ENCODE peak calls at places on chromosomes 3 and 15, in four cellular contexts. D is neuronal stem cell, X is H1, I is H9. V is an unnamed sample.
A peak's percentile ranks its signal among the peaks of the same experiment; 100 is the strongest.

GRCh38 chr3:94374439-94375161 is 311.7 kb downstream of the NSUN3 start:
- DNase-seq in D (no peak), X (no peak), I (peak; percentile 26), V (no peak)

GRCh38 chr3:38549957-38550840 is 54.1 kb downstream of the EXOG start:
- DNase-seq in D (no peak), X (no peak), I (peak; percentile 6), V (no peak)

GRCh38 chr15:85589873-85590272 is 204.9 kb downstream of the KLHL25 start:
- DNase-seq in D (no peak), X (no peak), I (no peak), V (peak; percentile 33)

GRCh38 chr3:189389346-189389745 is 217.6 kb downstream of the TPRG1 start:
- DNase-seq in D (no peak), X (no peak), I (no peak), V (no peak)

GRCh38 chr3:131432441-131432840 is 50.9 kb downstream of the NUDT16 start:
- DNase-seq in D (no peak), X (no peak), I (no peak), V (no peak)

GRCh38 chr3:183260167-183260904 is 7.3 kb downstream of the B3GNT5 start:
- DNase-seq in D (no peak), X (no peak), I (no peak), V (no peak)

GRCh38 chr3:53846134-53846850 is at the start of the genes CHDH and IL17RB:
- DNase-seq in D (peak; percentile 65), X (no peak), I (peak; percentile 77), V (no peak)

GRCh38 chr3:124886168-124887051 is 755 bp downstream of the ITGB5 start:
- DNase-seq in D (peak; percentile 43), X (no peak), I (peak; percentile 75), V (peak; percentile 71)

GRCh38 chr15:80580107-80580506 is 115.0 kb upstream of the ABHD17C start:
- DNase-seq in D (no peak), X (no peak), I (peak; percentile 15), V (peak; percentile 78)

GRCh38 chr15:69096197-69096596 is 64.2 kb upstream of the GLCE start:
- DNase-seq in D (no peak), X (no peak), I (no peak), V (no peak)

GRCh38 chr3:157472648-157473047 is 30.6 kb downstream of the VEPH1 start:
- DNase-seq in D (no peak), X (no peak), I (no peak), V (no peak)

GRCh38 chr3:58994746-58995330 is 55.0 kb downstream of the CFAP20DC start:
- DNase-seq in D (peak; percentile 56), X (peak; percentile 5), I (peak; percentile 34), V (peak; percentile 70)

GRCh38 chr3:132029182-132029902 is 5.5 kb downstream of the CPNE4 start:
- DNase-seq in D (peak; percentile 83), X (peak; percentile 91), I (peak; percentile 96), V (peak; percentile 71)

GRCh38 chr3:157865449-157865862 is 240.8 kb downstream of the SHOX2 start:
- DNase-seq in D (peak; percentile 30), X (peak; percentile 29), I (peak; percentile 80), V (no peak)

GRCh38 chr3:175662815-175663214 is 803.7 kb downstream of the NAALADL2 start:
- DNase-seq in D (no peak), X (no peak), I (no peak), V (no peak)

GRCh38 chr3:63855333-63855940 is 8.2 kb downstream of the THOC7 start:
- DNase-seq in D (no peak), X (peak; percentile 21), I (peak; percentile 44), V (no peak)

GRCh38 chr3:135896613-135897012 is 68.9 kb upstream of the PPP2R3A start:
- DNase-seq in D (no peak), X (no peak), I (no peak), V (no peak)

GRCh38 chr3:122055215-122055614 is at the start of gene CD86:
- DNase-seq in D (no peak), X (no peak), I (no peak), V (no peak)

GRCh38 chr3:22887664-22888291 is 315.3 kb upstream of the UBE2E2 start:
- DNase-seq in D (no peak), X (no peak), I (no peak), V (peak; percentile 44)

GRCh38 chr3:22885039-22885438 is 318.1 kb upstream of the UBE2E2 start:
- DNase-seq in D (no peak), X (no peak), I (no peak), V (no peak)

GRCh38 chr3:22885574-22886348 is 317.4 kb upstream of the UBE2E2 start:
- DNase-seq in D (no peak), X (no peak), I (no peak), V (no peak)

GRCh38 chr3:22886394-22886793 is 316.7 kb upstream of the UBE2E2 start:
- DNase-seq in D (no peak), X (no peak), I (no peak), V (no peak)
- H2BK12ac ChIP-seq in D (no peak overlapping the region), X (no peak overlapping the region), I (no peak overlapping the region), V (no peak overlapping the region)

GRCh38 chr3:147393261-147393964 is 12.9 kb downstream of the ZIC4 start:
- DNase-seq in D (no peak), X (no peak), I (peak; percentile 91), V (no peak)

GRCh38 chr3:147392083-147392916 is 14.0 kb downstream of the ZIC4 start:
- DNase-seq in D (peak; percentile 83), X (no peak), I (peak; percentile 93), V (no peak)

GRCh38 chr3:147396709-147397046 is 9.7 kb downstream of the ZIC4 start:
- DNase-seq in D (no peak), X (no peak), I (no peak), V (no peak)

GRCh38 chr3:147395975-147396708 is 10.2 kb downstream of the ZIC4 start:
- DNase-seq in D (no peak), X (no peak), I (no peak), V (no peak)

GRCh38 chr3:147394168-147394941 is 12.0 kb downstream of the ZIC4 start:
- DNase-seq in D (no peak), X (no peak), I (no peak), V (no peak)
- H3K4me1 ChIP-seq in D (peaks cover 24% of the 10 kb centered on the region), X (peaks cover 10% of the 10 kb centered on the region), I (peaks cover 3% of the 10 kb centered on the region), V (peaks cover 26% of the 10 kb centered on the region)

GRCh38 chr15:58524247-58524646 is 92.5 kb downstream of the LIPC start:
- DNase-seq in D (no peak), X (no peak), I (no peak), V (no peak)

GRCh38 chr15:58523634-58524033 is 91.8 kb downstream of the LIPC start:
- DNase-seq in D (no peak), X (no peak), I (no peak), V (no peak)

GRCh38 chr15:58521293-58521991 is 89.7 kb downstream of the LIPC start:
- DNase-seq in D (no peak), X (peak; percentile 5), I (peak; percentile 61), V (peak; percentile 91)

GRCh38 chr15:58522391-58522790 is 90.6 kb downstream of the LIPC start:
- DNase-seq in D (no peak), X (no peak), I (no peak), V (no peak)

GRCh38 chr15:58522865-58523264 is 91.1 kb downstream of the LIPC start:
- DNase-seq in D (no peak), X (no peak), I (no peak), V (no peak)
- H2AK5ac ChIP-seq in D (no peak overlapping the region), X (no peak overlapping the region), I (no peak overlapping the region), V (peak overlapping the region; percentile 77)

DNA sequence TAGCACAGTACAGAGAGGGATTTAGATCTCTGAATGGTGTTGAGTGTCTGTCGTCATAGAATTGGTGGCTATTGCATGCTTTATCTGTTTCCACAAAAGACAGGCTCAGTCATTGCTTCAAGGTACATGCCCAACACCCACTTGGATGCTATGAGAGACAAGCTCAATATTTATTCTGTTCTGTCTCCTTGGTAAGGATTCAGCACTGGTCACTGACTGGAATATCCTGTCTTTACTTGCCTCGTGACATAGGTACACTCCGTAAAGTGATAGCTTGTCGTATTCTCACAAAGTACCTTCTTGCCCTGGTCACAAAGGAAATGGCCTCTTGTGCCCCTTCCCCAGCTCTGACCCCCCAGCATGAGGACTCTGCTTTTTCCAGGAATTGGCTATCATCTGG is 72.8 kb upstream of the CTNNB1 start:
- DNase-seq in D (no peak), X (no peak), I (no peak), V (no peak)
- H2BK12ac ChIP-seq in D (no peak overlapping the region), X (no peak overlapping the region), I (no peak overlapping the region), V (no peak overlapping the region)

DNA sequence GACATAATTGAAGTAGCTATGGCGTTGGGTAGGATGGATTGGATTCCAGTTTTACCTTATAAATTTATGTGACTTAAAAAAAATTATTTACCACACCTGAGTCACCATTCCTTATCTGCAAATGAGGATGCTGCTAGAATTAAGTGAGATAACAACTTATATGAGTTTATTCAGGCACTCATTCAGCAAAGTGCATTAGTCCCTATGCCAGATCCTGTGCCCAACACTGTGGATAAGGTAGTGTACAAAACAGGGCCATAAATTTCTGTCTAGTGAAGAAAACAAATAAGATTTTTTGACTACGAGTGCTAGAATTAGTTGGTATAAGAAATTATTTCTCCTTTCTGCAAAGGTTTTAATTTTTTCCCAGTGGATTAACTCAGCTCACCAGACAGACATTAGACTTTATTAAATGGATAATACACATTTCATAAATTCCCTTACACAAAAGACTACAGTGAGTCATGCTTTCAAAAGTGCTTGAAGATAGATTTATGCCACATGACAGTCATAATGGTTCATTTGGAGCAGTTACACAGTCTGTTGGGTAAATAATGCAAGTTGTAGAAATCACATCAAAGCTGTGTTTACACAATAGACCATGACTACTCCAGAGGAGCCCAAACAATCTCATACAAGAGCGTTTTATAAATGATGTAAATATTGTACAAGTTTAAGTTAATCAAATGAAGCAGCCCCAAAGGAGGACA is 129.9 kb upstream of the TGFBR2 start:
- DNase-seq in D (no peak), X (no peak), I (no peak), V (peak; percentile 81)
- H3K4me1 ChIP-seq in D (no peaks in the 10 kb centered on the region), X (no peaks in the 10 kb centered on the region), I (no peaks in the 10 kb centered on the region), V (no peaks in the 10 kb centered on the region)

V was measured in mesenchymal stem cell.